ENCODE peak calls at places on chromosomes 1 and 21, in ten cellular contexts. F is transverse colon, C is WTC11, R is psoas muscle, X is fibroblast of lung, A is cardiac fibroblast, B is nephron progenitor cell, Q is activated B cell treated with CpG ODN at 0.5 μM for 24 hours, W is upper lobe of right lung, I is AG04450. M is an unnamed sample.

GRCh38 chr1:185110145-185110544 is 46.6 kb downstream of the TRMT1L start:
- DNase-seq in F (no peak), C (no peak), R (no peak), X (peak; percentile 2), A (no peak), B (no peak), Q (no peak), W (no peak), I (no peak), M (no peak)

GRCh38 chr21:46060596-46061061 is 37.3 kb upstream of the COL6A2 start:
- DNase-seq in F (peak; percentile 56), C (no peak), R (peak; percentile 88), X (peak; percentile 100), A (peak; percentile 99), B (no peak), Q (no peak), W (peak; percentile 70), I (peak; percentile 94), M (peak; percentile 84)

GRCh38 chr1:181324797-181325616 is 158.3 kb upstream of the CACNA1E start:
- DNase-seq in F (no peak), C (no peak), R (no peak), X (no peak), A (no peak), B (no peak), Q (no peak), W (no peak), I (no peak), M (peak; percentile 90)

GRCh38 chr21:31505975-31506374 is 153.5 kb upstream of the SOD1 start:
- DNase-seq in F (no peak), C (no peak), R (no peak), X (no peak), A (no peak), B (no peak), Q (no peak), W (no peak), I (no peak), M (no peak)

GRCh38 chr1:87953732-87954344 is 625.2 kb downstream of the LMO4 start:
- DNase-seq in F (peak; percentile 75), C (peak; percentile 58), R (peak; percentile 64), X (peak; percentile 69), A (peak; percentile 88), B (peak; percentile 54), Q (peak; percentile 21), W (no peak), I (peak; percentile 39), M (peak; percentile 85)

GRCh38 chr1:45521413-45522323 is at the start of gene PRDX1:
- DNase-seq in F (peak; percentile 98), C (peak; percentile 98), R (peak; percentile 98), X (peak; percentile 90), A (peak; percentile 97), B (peak; percentile 96), Q (peak; percentile 98), W (peak; percentile 97), I (peak; percentile 91), M (peak; percentile 96)

GRCh38 chr1:63317007-63317813 is 5.2 kb upstream of the FOXD3 start:
- DNase-seq in F (peak; percentile 81), C (peak; percentile 96), R (peak; percentile 83), X (peak; percentile 27), A (peak; percentile 65), B (peak; percentile 76), Q (peak; percentile 40), W (peak; percentile 92), I (no peak), M (peak; percentile 65)

GRCh38 chr1:215992620-215993019 is 425.5 kb downstream of the KCTD3 start:
- DNase-seq in F (no peak), C (no peak), R (no peak), X (no peak), A (peak; percentile 14), B (peak; percentile 3), Q (no peak), W (no peak), I (no peak), M (peak; percentile 63)

GRCh38 chr1:15870421-15870820 is 22.9 kb downstream of the SPEN start:
- DNase-seq in F (no peak), C (no peak), R (no peak), X (peak; percentile 47), A (peak; percentile 45), B (no peak), Q (no peak), W (no peak), I (no peak), M (no peak)

GRCh38 chr1:37477198-37477931 is 3.0 kb downstream of the ZC3H12A start:
- DNase-seq in F (peak; percentile 87), C (peak; percentile 66), R (peak; percentile 59), X (peak; percentile 74), A (peak; percentile 87), B (no peak), Q (peak; percentile 81), W (peak; percentile 84), I (no peak), M (peak; percentile 69)

GRCh38 chr1:113783254-113784103 is 24.2 kb upstream of the PHTF1 start:
- DNase-seq in F (peak; percentile 44), C (no peak), R (no peak), X (peak; percentile 62), A (peak; percentile 70), B (no peak), Q (no peak), W (no peak), I (no peak), M (peak; percentile 50)

GRCh38 chr1:81174811-81175476 is 625.8 kb upstream of the ADGRL2 start:
- DNase-seq in F (no peak), C (no peak), R (no peak), X (peak; percentile 92), A (peak; percentile 81), B (no peak), Q (no peak), W (no peak), I (no peak), M (peak; percentile 98)
- TF ChIP-seq CTCF in F (no peak), C (no peak), R (no peak), X (no peak), A (no peak), B (no peak), Q (no peak), W (no peak), I (no peak), M (no peak)

DNA sequence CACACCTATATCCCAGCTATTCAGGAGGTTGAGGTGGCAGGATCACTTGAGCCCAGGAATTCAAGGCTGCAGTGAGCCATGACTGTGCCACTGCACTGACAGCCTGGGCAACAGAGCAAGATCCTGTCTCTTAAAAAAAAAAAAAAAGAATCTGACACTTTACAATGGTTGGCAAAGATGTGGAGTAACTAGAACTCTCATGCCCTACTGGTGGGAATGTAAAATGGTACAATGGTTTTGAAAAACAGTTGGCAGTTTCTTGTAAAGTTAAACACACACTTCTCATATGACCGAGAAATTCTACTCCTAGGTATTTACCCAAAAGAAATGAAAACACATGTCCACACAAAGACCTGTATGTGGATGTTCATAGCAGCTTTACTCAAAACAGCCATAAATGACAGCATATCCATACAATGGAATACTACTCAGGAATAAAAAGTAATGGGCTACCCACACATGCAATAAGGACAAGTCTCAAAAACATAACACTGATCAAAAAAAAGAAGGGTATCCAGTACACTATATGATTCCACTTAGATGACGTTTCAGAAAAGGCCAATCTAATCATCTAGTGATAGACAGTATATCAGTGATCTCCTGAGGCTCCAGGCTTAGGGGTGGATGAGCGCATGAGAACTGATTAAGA is 58.1 kb downstream of the HLCS start:
- DNase-seq in F (no peak), C (no peak), R (no peak), X (peak; percentile 27), A (peak; percentile 51), B (no peak), Q (no peak), W (no peak), I (no peak), M (no peak)
- TF ChIP-seq CTCF in F (no peak), C (no peak), R (no peak), X (peak; percentile 28), A (peak; percentile 16), B (no peak), Q (no peak), W (no peak), I (peak; percentile 36), M (no peak)

GRCh38 chr21:39851219-39851618 is 16.0 kb upstream of the PCP4 start:
- DNase-seq in F (no peak), C (no peak), R (no peak), X (no peak), A (no peak), B (no peak), Q (no peak), W (no peak), I (no peak), M (no peak)

GRCh38 chr21:39850333-39850732 is 16.9 kb upstream of the PCP4 start:
- DNase-seq in F (no peak), C (no peak), R (no peak), X (no peak), A (no peak), B (no peak), Q (no peak), W (no peak), I (no peak), M (no peak)

GRCh38 chr21:39852726-39853510 is 14.3 kb upstream of the PCP4 start:
- DNase-seq in F (no peak), C (no peak), R (no peak), X (no peak), A (no peak), B (no peak), Q (no peak), W (no peak), I (no peak), M (no peak)

GRCh38 chr21:39852021-39852721 is 15.1 kb upstream of the PCP4 start:
- DNase-seq in F (no peak), C (no peak), R (no peak), X (no peak), A (no peak), B (no peak), Q (no peak), W (no peak), I (no peak), M (no peak)

GRCh38 chr21:39854572-39854971 is 12.7 kb upstream of the PCP4 start:
- DNase-seq in F (no peak), C (peak; percentile 61), R (no peak), X (no peak), A (no peak), B (no peak), Q (no peak), W (no peak), I (no peak), M (no peak)
- TF ChIP-seq CTCF in F (no peak), C (no peak), R (no peak), X (no peak), A (no peak), B (no peak), Q (no peak), W (peak; percentile 8), I (no peak), M (no peak)

DNA sequence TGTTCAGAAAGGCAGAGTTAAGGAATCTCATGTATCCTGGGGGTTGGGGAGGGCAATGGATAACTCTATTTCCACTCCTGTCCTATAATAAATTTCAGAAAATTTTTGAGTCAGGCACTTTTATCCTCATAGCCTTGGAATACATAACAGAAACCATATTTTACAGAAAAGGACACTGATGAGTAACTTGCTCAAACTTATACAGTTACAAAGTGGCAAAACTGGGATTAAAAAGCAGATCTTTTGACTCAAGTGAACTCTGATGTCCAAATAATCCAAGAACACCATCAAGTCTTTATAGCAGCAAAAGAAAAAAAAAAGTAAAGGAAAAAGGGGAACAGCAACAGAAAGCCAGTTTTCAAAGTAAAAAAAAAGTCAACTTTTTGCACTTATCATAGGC is 36.9 kb downstream of the PHC2 start:
- DNase-seq in F (no peak), C (no peak), R (no peak), X (no peak), A (no peak), B (no peak), Q (no peak), W (no peak), I (no peak), M (no peak)
- TF ChIP-seq CTCF in F (no peak), C (no peak), R (no peak), X (no peak), A (no peak), B (no peak), Q (no peak), W (no peak), I (no peak), M (no peak)

GRCh38 chr1:68782890-68783289 is 286.0 kb upstream of the DEPDC1 start:
- DNase-seq in F (no peak), C (no peak), R (no peak), X (no peak), A (no peak), B (no peak), Q (no peak), W (no peak), I (no peak), M (no peak)
- TF ChIP-seq CTCF in F (no peak), C (no peak), R (no peak), X (no peak), A (no peak), B (peak; percentile 15), Q (no peak), W (no peak), I (peak; percentile 5), M (no peak)

M was measured in MCF 10A.